ENCODE peak calls at places on chromosomes 11 and 22, in four cellular contexts. X is Karpas-422, J is endothelial cell of umbilical vein, E is GM23248. K is an unnamed sample. For H4K20me1, the result is how much of the 10 kb centered on the place peaks cover.

GRCh38 chr11:33722579-33723234 is 13.5 kb downstream of the CD59 start:
- DNase-seq in X (no peak), J (peak), E (peak), K (peak)

GRCh38 chr22:42651134-42651533 is 1.9 kb upstream of the CYB5R3 start:
- DNase-seq in J (no peak), X (no peak), E (peak), K (peak)

GRCh38 chr22:22034469-22035132 is 52.0 kb upstream of the TOP3B start:
- DNase-seq in E (no peak), X (no peak), J (no peak), K (no peak)

GRCh38 chr11:125351868-125352250 is 144.2 kb downstream of the FEZ1 start:
- DNase-seq in E (no peak), X (no peak), J (no peak), K (no peak)

GRCh38 chr11:126072821-126073594 is 10.3 kb upstream of the CDON start:
- DNase-seq in E (no peak), J (no peak), X (no peak), K (peak)

GRCh38 chr22:44225091-44225689 is 44.5 kb downstream of the PARVG start:
- DNase-seq in J (no peak), X (no peak), E (no peak), K (no peak)

GRCh38 chr11:28606930-28607329 is 498.7 kb downstream of the METTL15 start:
- DNase-seq in J (no peak), X (no peak), E (no peak), K (no peak)

GRCh38 chr11:117817213-117818035 is 7.1 kb downstream of the FXYD2 start:
- DNase-seq in X (peak), E (peak), J (peak), K (peak)

GRCh38 chr22:40922484-40923303 is 28.5 kb upstream of the RBX1 start:
- DNase-seq in X (peak), E (peak), J (peak), K (peak)

GRCh38 chr22:26702906-26703830 is 45.8 kb downstream of the MIAT start:
- DNase-seq in J (no peak), E (peak), X (no peak), K (peak)

GRCh38 chr11:125371451-125371935 is 124.6 kb downstream of the FEZ1 start:
- DNase-seq in E (no peak), X (no peak), J (no peak), K (no peak)

GRCh38 chr11:35343033-35343598 is 76.2 kb downstream of the SLC1A2 start:
- DNase-seq in X (no peak), E (no peak), J (no peak), K (no peak)

GRCh38 chr11:14554959-14555358 is 34.8 kb upstream of the PSMA1 start:
- DNase-seq in J (no peak), X (no peak), E (no peak), K (no peak)

GRCh38 chr11:132646890-132647289 is 885.4 kb downstream of the OPCML start:
- DNase-seq in E (no peak), J (no peak), X (no peak), K (no peak)
- H4K20me1 ChIP-seq in E (under half), J (under half), X (under half), K (under half)

GRCh38 chr22:46088541-46089311 is 61.6 kb upstream of the PPARA start:
- DNase-seq in J (peak), X (no peak), E (peak), K (peak)
- H4K20me1 ChIP-seq in J (under half), X (under half), E (under half), K (half or more)

DNA sequence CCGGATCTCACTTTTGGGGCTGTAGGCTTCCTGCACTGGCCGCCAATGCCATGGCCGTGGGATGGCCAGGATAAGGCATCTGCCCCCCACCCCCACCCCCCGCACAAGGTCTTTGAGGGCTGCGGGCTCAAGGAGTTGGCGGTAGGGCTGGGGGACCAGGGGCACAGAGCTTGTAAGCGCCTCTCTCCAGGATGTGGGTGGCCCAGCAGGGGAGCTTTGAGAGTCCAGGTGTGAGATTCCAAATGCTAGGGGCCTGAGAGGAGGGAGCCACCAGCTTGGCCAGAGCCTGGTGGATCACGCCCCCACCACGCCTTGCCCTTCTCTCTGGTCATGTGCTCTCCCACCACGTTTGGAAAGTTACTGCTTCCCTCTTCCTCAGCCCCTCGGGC is 5.0 kb downstream of the CD81 start:
- DNase-seq in E (no peak), X (peak), J (no peak), K (no peak)
- H4K20me1 ChIP-seq in E (under half), X (half or more), J (under half), K (half or more)

GRCh38 chr22:39528681-39529486 is 3.7 kb downstream of the RPS19BP1 start:
- DNase-seq in J (peak), E (peak), X (peak), K (peak)

GRCh38 chr22:39532215-39533071 is at the start of gene RPS19BP1:
- DNase-seq in E (peak), J (peak), X (peak), K (peak)

GRCh38 chr22:39530136-39530535 is 2.4 kb downstream of the RPS19BP1 start:
- DNase-seq in X (no peak), E (no peak), J (no peak), K (no peak)

GRCh38 chr22:39529487-39529851 is 3.1 kb downstream of the RPS19BP1 start:
- DNase-seq in J (no peak), E (no peak), X (peak), K (no peak)

DNA sequence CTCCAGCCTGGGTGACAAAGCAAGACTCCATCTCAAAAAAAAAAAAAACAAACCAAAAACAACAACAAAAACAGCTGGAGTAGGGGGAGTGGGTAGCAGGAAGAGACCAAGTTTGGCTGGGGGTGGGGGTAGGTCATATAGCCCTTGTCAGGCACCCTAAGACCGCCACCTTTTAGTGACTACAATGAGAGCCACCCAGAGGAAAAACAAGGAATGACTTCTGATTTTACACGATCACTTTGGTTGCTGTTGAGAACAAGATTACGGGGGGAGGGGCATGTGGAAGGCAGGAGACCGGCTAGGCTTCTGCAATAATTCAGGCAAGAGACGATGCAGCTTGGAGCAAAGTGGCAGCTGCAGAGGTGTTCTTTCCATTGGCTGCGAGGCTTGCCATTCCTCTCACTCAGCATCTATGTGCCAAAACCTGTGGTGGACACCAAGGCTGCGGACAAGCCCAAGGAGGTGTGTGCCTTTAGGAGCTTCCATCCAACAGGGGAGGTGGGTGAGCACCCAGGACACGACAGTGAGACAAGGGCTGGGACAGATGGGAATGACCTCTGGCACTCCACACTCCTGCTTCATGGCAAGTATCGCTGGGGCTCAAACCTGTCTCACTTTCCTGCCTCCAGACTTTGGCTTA is 1.7 kb downstream of the RPS19BP1 start:
- DNase-seq in J (peak), X (peak), E (peak), K (no peak)
- H4K20me1 ChIP-seq in J (under half), X (under half), E (under half), K (half or more)

K was measured in astrocyte.